ENCODE peak calls at places on chromosomes 11 and 22, in five cellular contexts. D, B, Q, T and H are unnamed samples.

GRCh38 chr22:38802671-38803121 is 8.8 kb upstream of the DNAL4 start:
- DNase-seq in D (peak; percentile 62), B (no peak), Q (no peak), T (no peak), H (peak; percentile 53)

GRCh38 chr11:27795955-27796861 is 96.0 kb upstream of the BDNF start:
- DNase-seq in D (no peak), B (no peak), Q (no peak), T (no peak), H (no peak)

GRCh38 chr11:58829736-58830135 is 14.8 kb downstream of the GLYATL2 start:
- DNase-seq in D (no peak), B (no peak), Q (no peak), T (no peak), H (no peak)

GRCh38 chr11:120180571-120181445 is 30.0 kb upstream of the OAF start:
- DNase-seq in D (no peak), B (no peak), Q (no peak), T (no peak), H (peak; percentile 20)

GRCh38 chr11:12694182-12694531 is 19.9 kb downstream of the TEAD1 start:
- DNase-seq in D (no peak), B (no peak), Q (no peak), T (no peak), H (no peak)

GRCh38 chr11:103528046-103528445 is 418.8 kb downstream of the DYNC2H1 start:
- DNase-seq in D (no peak), B (no peak), Q (no peak), T (no peak), H (no peak)

GRCh38 chr22:39349967-39350802 is at the start of gene SYNGR1:
- DNase-seq in D (no peak), B (no peak), Q (peak; percentile 54), T (peak; percentile 69), H (no peak)

GRCh38 chr11:131696584-131697120 is 326.2 kb downstream of the NTM start:
- DNase-seq in D (no peak), B (no peak), Q (no peak), T (no peak), H (no peak)

GRCh38 chr11:103450241-103450640 is 341.0 kb downstream of the DYNC2H1 start:
- DNase-seq in D (no peak), B (no peak), Q (no peak), T (no peak), H (no peak)

GRCh38 chr22:19843107-19843856 is 11.4 kb downstream of the GNB1L start:
- DNase-seq in D (no peak), B (no peak), Q (no peak), T (no peak), H (no peak)

GRCh38 chr11:133787379-133788103 is 57.8 kb downstream of the SPATA19 start:
- DNase-seq in D (no peak), B (no peak), Q (no peak), T (no peak), H (no peak)

GRCh38 chr11:95790933-95791247 is 592 bp downstream of the CEP57 start:
- DNase-seq in D (peak; percentile 28), B (peak; percentile 24), Q (peak; percentile 63), T (peak; percentile 18), H (peak; percentile 82)

GRCh38 chr11:116130122-116130521 is 625.9 kb upstream of the CADM1 start:
- DNase-seq in D (no peak), B (no peak), Q (no peak), T (no peak), H (no peak)

GRCh38 chr22:32534252-32535215 is 59.9 kb downstream of the FBXO7 start:
- DNase-seq in D (no peak), B (no peak), Q (no peak), T (no peak), H (peak; percentile 87)

GRCh38 chr11:56152333-56152732 is 7.8 kb downstream of the OR8K5 start:
- DNase-seq in D (no peak), B (no peak), Q (no peak), T (no peak), H (no peak)

GRCh38 chr22:19993926-19994325 is 22.7 kb downstream of the ARVCF start:
- DNase-seq in D (no peak), B (no peak), Q (no peak), T (no peak), H (no peak)

GRCh38 chr11:100774132-100774531 is 87.0 kb downstream of the ARHGAP42 start:
- DNase-seq in D (no peak), B (no peak), Q (no peak), T (no peak), H (no peak)

GRCh38 chr11:10725114-10725906 is 25.7 kb upstream of the CTR9 start:
- DNase-seq in D (peak; percentile 79), B (no peak), Q (no peak), T (no peak), H (no peak)

GRCh38 chr22:40751250-40751649 is 67.9 kb downstream of the SLC25A17 start:
- DNase-seq in D (no peak), B (no peak), Q (no peak), T (no peak), H (no peak)

GRCh38 chr11:38791346-38791961 is 2193.4 kb upstream of the RAG2 start:
- DNase-seq in D (peak; percentile 8), B (no peak), Q (peak; percentile 43), T (peak; percentile 57), H (peak; percentile 54)

GRCh38 chr11:15826008-15826650 is 530.2 kb downstream of the SOX6 start:
- DNase-seq in D (no peak), B (no peak), Q (no peak), T (no peak), H (no peak)

GRCh38 chr11:24078056-24078455 is 418.8 kb upstream of the LUZP2 start:
- DNase-seq in D (no peak), B (no peak), Q (no peak), T (no peak), H (no peak)

GRCh38 chr22:42277988-42278776 is 7.7 kb upstream of the TCF20 start:
- DNase-seq in D (no peak), B (no peak), Q (no peak), T (peak; percentile 58), H (no peak)

GRCh38 chr22:49569286-49570031 is 258.2 kb downstream of the BRD1 start:
- DNase-seq in D (no peak), B (no peak), Q (no peak), T (no peak), H (no peak)

GRCh38 chr11:134536677-134537076 is 124.6 kb upstream of the B3GAT1 start:
- DNase-seq in D (no peak), B (no peak), Q (no peak), T (no peak), H (no peak)

GRCh38 chr11:4436424-4436823 is 12.7 kb upstream of the OR52K2 start:
- DNase-seq in D (no peak), B (no peak), Q (no peak), T (no peak), H (no peak)

GRCh38 chr22:41367039-41367679 is 14.6 kb upstream of the TEF start:
- DNase-seq in D (peak; percentile 71), B (no peak), Q (peak; percentile 96), T (peak; percentile 91), H (peak; percentile 80)

GRCh38 chr11:1756024-1756561 is 5.7 kb upstream of the IFITM10 start:
- DNase-seq in D (no peak), B (no peak), Q (no peak), T (no peak), H (no peak)

GRCh38 chr22:22075382-22076163 is 93.0 kb upstream of the TOP3B start:
- DNase-seq in D (no peak), B (no peak), Q (no peak), T (no peak), H (no peak)

GRCh38 chr22:48834404-48834803 is 993.3 kb downstream of the BRD1 start:
- DNase-seq in D (no peak), B (no peak), Q (no peak), T (no peak), H (no peak)

GRCh38 chr11:62539238-62539925 is 7.2 kb downstream of the AHNAK start:
- DNase-seq in D (no peak), B (no peak), Q (peak; percentile 36), T (peak; percentile 81), H (no peak)

GRCh38 chr11:84800755-84801346 is 826.3 kb downstream of the DLG2 start:
- DNase-seq in D (peak; percentile 12), B (no peak), Q (no peak), T (peak; percentile 12), H (peak; percentile 13)

GRCh38 chr11:65915821-65916251 is 3.0 kb downstream of the C11orf68 start:
- DNase-seq in D (peak; percentile 89), B (no peak), Q (no peak), T (no peak), H (peak; percentile 74)

GRCh38 chr11:65183201-65183891 is 1.6 kb downstream of the CAPN1 start:
- DNase-seq in D (peak; percentile 37), B (no peak), Q (no peak), T (no peak), H (no peak)

GRCh38 chr22:49768511-49768910 is 59.2 kb downstream of the BRD1 start:
- DNase-seq in D (no peak), B (no peak), Q (no peak), T (no peak), H (no peak)

GRCh38 chr11:118785362-118785761 is 5.6 kb downstream of the DDX6 start:
- DNase-seq in D (no peak), B (no peak), Q (no peak), T (no peak), H (no peak)
- TF ChIP-seq ZBTB33 in D (no peak), B (no peak), Q (no peak), T (no peak), H (no peak)

DNA sequence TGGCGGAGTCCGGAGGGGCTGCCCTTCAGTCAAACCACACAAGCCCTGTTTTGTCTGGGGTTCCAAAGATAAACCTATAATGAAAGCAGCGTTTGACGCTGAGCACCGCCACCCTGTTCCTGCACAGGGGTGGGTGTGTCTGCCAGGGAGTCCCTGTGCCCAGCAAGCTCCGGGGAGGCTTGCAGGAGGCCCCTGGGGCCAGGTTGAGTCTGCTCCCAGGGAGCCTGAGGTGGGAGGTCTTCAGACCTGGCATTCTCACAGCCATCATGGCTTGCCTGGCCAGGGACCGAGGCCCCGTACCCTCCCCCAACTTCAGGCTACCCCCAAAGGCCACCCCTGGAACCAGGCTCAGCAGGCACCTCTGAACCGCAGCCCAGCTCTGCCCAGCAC is 89.0 kb upstream of the KCNQ1OT1 start:
- DNase-seq in D (no peak), B (no peak), Q (no peak), T (no peak), H (no peak)
- TF ChIP-seq ZBTB33 in D (no peak), B (no peak), Q (no peak), T (no peak), H (no peak)

GRCh38 chr11:36627006-36627405 is 29.0 kb upstream of the RAG2 start:
- DNase-seq in D (no peak), B (no peak), Q (no peak), T (no peak), H (no peak)

GRCh38 chr11:36627471-36627870 is 29.4 kb upstream of the RAG2 start:
- DNase-seq in D (no peak), B (no peak), Q (no peak), T (no peak), H (no peak)

GRCh38 chr11:36631704-36632287 is 33.8 kb upstream of the RAG2 start:
- DNase-seq in D (no peak), B (no peak), Q (no peak), T (no peak), H (no peak)

GRCh38 chr11:36628141-36628540 is 30.1 kb upstream of the RAG2 start:
- DNase-seq in D (no peak), B (no peak), Q (no peak), T (no peak), H (no peak)

GRCh38 chr11:36628765-36629199 is 30.7 kb upstream of the RAG2 start:
- DNase-seq in D (no peak), B (no peak), Q (no peak), T (peak; percentile 58), H (no peak)
- TF ChIP-seq ZBTB33 in D (no peak), B (no peak), Q (no peak), T (no peak), H (no peak)

GRCh38 chr11:79312591-79313267 is 128.1 kb downstream of the TENM4 start:
- DNase-seq in D (no peak), B (no peak), Q (no peak), T (no peak), H (no peak)
- TF ChIP-seq ZBTB33 in D (no peak), B (no peak), Q (no peak), T (no peak), H (no peak)